ENCODE peak calls at places on chromosomes 6 and 20, in ten cellular contexts. One of them, this sample, is unnamed. For H3K27me3, the result is how much of the 10 kb centered on the place peaks cover.

GRCh38 chr20:51358032-51358724 is 184.3 kb downstream of the NFATC2 start:
- DNase-seq in DND-41: no peak
- DNase-seq in AG04450: no peak
- DNase-seq in adrenal gland: no peak
- DNase-seq in testis: no peak
- DNase-seq in GM23338: no peak
- DNase-seq in body of pancreas: no peak
- DNase-seq in neuronal stem cell: no peak
- DNase-seq in CD8-positive, alpha-beta memory T cell: no peak
- DNase-seq in pancreas: no peak
- DNase-seq in this sample: no peak

GRCh38 chr6:82396964-82397761 is 33.5 kb downstream of the TPBG start:
- DNase-seq in DND-41: no peak
- DNase-seq in CD8-positive, alpha-beta memory T cell: no peak
- DNase-seq in neuronal stem cell: no peak
- DNase-seq in AG04450: peak
- DNase-seq in adrenal gland: no peak
- DNase-seq in body of pancreas: no peak
- DNase-seq in pancreas: no peak
- DNase-seq in GM23338: no peak
- DNase-seq in testis: no peak
- DNase-seq in this sample: no peak

GRCh38 chr6:109722564-109723254 is 31.6 kb downstream of the FIG4 start:
- DNase-seq in DND-41: no peak
- DNase-seq in adrenal gland: no peak
- DNase-seq in pancreas: no peak
- DNase-seq in AG04450: no peak
- DNase-seq in CD8-positive, alpha-beta memory T cell: no peak
- DNase-seq in GM23338: no peak
- DNase-seq in body of pancreas: no peak
- DNase-seq in testis: no peak
- DNase-seq in neuronal stem cell: no peak
- DNase-seq in this sample: no peak

GRCh38 chr6:139882234-139882633 is 507.8 kb upstream of the CITED2 start:
- DNase-seq in AG04450: no peak
- DNase-seq in CD8-positive, alpha-beta memory T cell: no peak
- DNase-seq in DND-41: no peak
- DNase-seq in neuronal stem cell: no peak
- DNase-seq in GM23338: peak
- DNase-seq in body of pancreas: no peak
- DNase-seq in testis: peak
- DNase-seq in pancreas: no peak
- DNase-seq in adrenal gland: peak
- DNase-seq in this sample: peak

GRCh38 chr6:151535476-151536279 is 41.9 kb downstream of the CCDC170 start:
- DNase-seq in CD8-positive, alpha-beta memory T cell: no peak
- DNase-seq in pancreas: no peak
- DNase-seq in adrenal gland: no peak
- DNase-seq in AG04450: no peak
- DNase-seq in testis: no peak
- DNase-seq in neuronal stem cell: no peak
- DNase-seq in GM23338: no peak
- DNase-seq in DND-41: no peak
- DNase-seq in body of pancreas: no peak
- DNase-seq in this sample: no peak

GRCh38 chr6:34592208-34592952 is 36.3 kb upstream of the SPDEF start:
- DNase-seq in body of pancreas: no peak
- DNase-seq in pancreas: no peak
- DNase-seq in CD8-positive, alpha-beta memory T cell: no peak
- DNase-seq in testis: no peak
- DNase-seq in GM23338: no peak
- DNase-seq in DND-41: no peak
- DNase-seq in AG04450: no peak
- DNase-seq in neuronal stem cell: no peak
- DNase-seq in adrenal gland: no peak
- DNase-seq in this sample: no peak

GRCh38 chr6:43669050-43669921 is 18.3 kb downstream of the MRPS18A start:
- DNase-seq in body of pancreas: peak
- DNase-seq in DND-41: no peak
- DNase-seq in pancreas: no peak
- DNase-seq in adrenal gland: peak
- DNase-seq in CD8-positive, alpha-beta memory T cell: no peak
- DNase-seq in AG04450: no peak
- DNase-seq in testis: peak
- DNase-seq in neuronal stem cell: no peak
- DNase-seq in GM23338: peak
- DNase-seq in this sample: peak

GRCh38 chr6:11161031-11161966 is 49.8 kb upstream of the ERVFRD-1 start:
- DNase-seq in AG04450: no peak
- DNase-seq in DND-41: no peak
- DNase-seq in neuronal stem cell: no peak
- DNase-seq in adrenal gland: no peak
- DNase-seq in testis: no peak
- DNase-seq in pancreas: no peak
- DNase-seq in body of pancreas: no peak
- DNase-seq in GM23338: no peak
- DNase-seq in CD8-positive, alpha-beta memory T cell: no peak
- DNase-seq in this sample: no peak

GRCh38 chr20:61730631-61731362 is 334.9 kb downstream of the TAF4 start:
- DNase-seq in body of pancreas: no peak
- DNase-seq in adrenal gland: no peak
- DNase-seq in AG04450: no peak
- DNase-seq in DND-41: no peak
- DNase-seq in testis: no peak
- DNase-seq in neuronal stem cell: no peak
- DNase-seq in CD8-positive, alpha-beta memory T cell: no peak
- DNase-seq in GM23338: no peak
- DNase-seq in pancreas: no peak
- DNase-seq in this sample: no peak

GRCh38 chr6:152004896-152005295 is 197.4 kb downstream of the ESR1 start:
- DNase-seq in GM23338: no peak
- DNase-seq in neuronal stem cell: no peak
- DNase-seq in CD8-positive, alpha-beta memory T cell: no peak
- DNase-seq in pancreas: no peak
- DNase-seq in testis: no peak
- DNase-seq in body of pancreas: no peak
- DNase-seq in adrenal gland: no peak
- DNase-seq in DND-41: no peak
- DNase-seq in AG04450: no peak
- DNase-seq in this sample: no peak

GRCh38 chr6:22399693-22400092 is 102.9 kb upstream of the PRL start:
- DNase-seq in GM23338: no peak
- DNase-seq in AG04450: no peak
- DNase-seq in DND-41: no peak
- DNase-seq in adrenal gland: no peak
- DNase-seq in neuronal stem cell: no peak
- DNase-seq in pancreas: no peak
- DNase-seq in CD8-positive, alpha-beta memory T cell: no peak
- DNase-seq in testis: no peak
- DNase-seq in body of pancreas: no peak
- DNase-seq in this sample: no peak

GRCh38 chr20:49595811-49596545 is 28.0 kb upstream of the PTGIS start:
- DNase-seq in pancreas: no peak
- DNase-seq in DND-41: peak
- DNase-seq in adrenal gland: no peak
- DNase-seq in CD8-positive, alpha-beta memory T cell: peak
- DNase-seq in AG04450: no peak
- DNase-seq in GM23338: no peak
- DNase-seq in testis: no peak
- DNase-seq in body of pancreas: no peak
- DNase-seq in neuronal stem cell: no peak
- DNase-seq in this sample: no peak

GRCh38 chr6:149082320-149082719 is 235.2 kb upstream of the TAB2 start:
- DNase-seq in pancreas: peak
- DNase-seq in CD8-positive, alpha-beta memory T cell: peak
- DNase-seq in testis: peak
- DNase-seq in DND-41: peak
- DNase-seq in GM23338: peak
- DNase-seq in AG04450: no peak
- DNase-seq in adrenal gland: peak
- DNase-seq in neuronal stem cell: peak
- DNase-seq in body of pancreas: peak
- DNase-seq in this sample: peak

DNA sequence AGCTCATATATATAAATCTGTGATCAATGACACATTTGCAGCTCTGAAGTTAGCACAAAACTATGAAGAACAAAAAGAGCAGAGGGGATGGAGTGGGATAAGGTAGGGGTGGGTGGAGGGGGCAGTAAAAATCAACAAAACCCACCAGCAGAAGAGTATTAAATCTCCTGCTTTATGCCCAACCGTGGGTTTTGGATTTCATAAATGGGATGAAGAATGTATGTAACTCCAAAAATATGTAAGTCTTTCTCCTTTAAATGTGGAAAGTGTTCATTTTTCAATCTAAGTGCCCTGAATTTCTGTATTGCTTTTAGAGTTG is 480.3 kb upstream of the MARCKS start:
- DNase-seq in AG04450: no peak
- DNase-seq in CD8-positive, alpha-beta memory T cell: no peak
- DNase-seq in body of pancreas: no peak
- DNase-seq in DND-41: no peak
- DNase-seq in adrenal gland: no peak
- DNase-seq in pancreas: no peak
- DNase-seq in GM23338: no peak
- DNase-seq in neuronal stem cell: no peak
- DNase-seq in testis: no peak
- DNase-seq in this sample: no peak
- H3K27me3 ChIP-seq in AG04450: under half
- H3K27me3 ChIP-seq in CD8-positive, alpha-beta memory T cell: under half
- H3K27me3 ChIP-seq in body of pancreas: under half
- H3K27me3 ChIP-seq in DND-41: under half
- H3K27me3 ChIP-seq in adrenal gland: under half
- H3K27me3 ChIP-seq in pancreas: under half
- H3K27me3 ChIP-seq in GM23338: under half
- H3K27me3 ChIP-seq in neuronal stem cell: under half
- H3K27me3 ChIP-seq in testis: under half
- H3K27me3 ChIP-seq in this sample: under half

GRCh38 chr6:136103101-136103688 is 146.9 kb downstream of the MTFR2 start:
- DNase-seq in adrenal gland: peak
- DNase-seq in CD8-positive, alpha-beta memory T cell: no peak
- DNase-seq in DND-41: no peak
- DNase-seq in body of pancreas: no peak
- DNase-seq in neuronal stem cell: no peak
- DNase-seq in pancreas: no peak
- DNase-seq in AG04450: peak
- DNase-seq in testis: no peak
- DNase-seq in GM23338: peak
- DNase-seq in this sample: peak
- H3K27me3 ChIP-seq in adrenal gland: under half
- H3K27me3 ChIP-seq in CD8-positive, alpha-beta memory T cell: under half
- H3K27me3 ChIP-seq in DND-41: under half
- H3K27me3 ChIP-seq in body of pancreas: under half
- H3K27me3 ChIP-seq in neuronal stem cell: under half
- H3K27me3 ChIP-seq in pancreas: under half
- H3K27me3 ChIP-seq in AG04450: under half
- H3K27me3 ChIP-seq in testis: under half
- H3K27me3 ChIP-seq in GM23338: half or more
- H3K27me3 ChIP-seq in this sample: under half

GRCh38 chr20:2773812-2774211 is 26.6 kb downstream of the CPXM1 start:
- DNase-seq in pancreas: no peak
- DNase-seq in DND-41: no peak
- DNase-seq in GM23338: no peak
- DNase-seq in testis: no peak
- DNase-seq in CD8-positive, alpha-beta memory T cell: no peak
- DNase-seq in adrenal gland: no peak
- DNase-seq in body of pancreas: no peak
- DNase-seq in neuronal stem cell: no peak
- DNase-seq in AG04450: no peak
- DNase-seq in this sample: no peak

GRCh38 chr20:2763186-2763585 is 37.2 kb downstream of the CPXM1 start:
- DNase-seq in body of pancreas: no peak
- DNase-seq in GM23338: no peak
- DNase-seq in CD8-positive, alpha-beta memory T cell: no peak
- DNase-seq in adrenal gland: no peak
- DNase-seq in DND-41: no peak
- DNase-seq in testis: no peak
- DNase-seq in AG04450: no peak
- DNase-seq in neuronal stem cell: no peak
- DNase-seq in pancreas: no peak
- DNase-seq in this sample: no peak

GRCh38 chr20:2767768-2768631 is 32.4 kb downstream of the CPXM1 start:
- DNase-seq in GM23338: no peak
- DNase-seq in body of pancreas: peak
- DNase-seq in AG04450: no peak
- DNase-seq in neuronal stem cell: no peak
- DNase-seq in CD8-positive, alpha-beta memory T cell: no peak
- DNase-seq in DND-41: no peak
- DNase-seq in pancreas: peak
- DNase-seq in testis: no peak
- DNase-seq in adrenal gland: no peak
- DNase-seq in this sample: no peak

GRCh38 chr20:2771631-2772080 is 28.8 kb downstream of the CPXM1 start:
- DNase-seq in adrenal gland: no peak
- DNase-seq in CD8-positive, alpha-beta memory T cell: no peak
- DNase-seq in GM23338: peak
- DNase-seq in neuronal stem cell: no peak
- DNase-seq in DND-41: no peak
- DNase-seq in testis: no peak
- DNase-seq in pancreas: no peak
- DNase-seq in AG04450: no peak
- DNase-seq in body of pancreas: no peak
- DNase-seq in this sample: peak

GRCh38 chr20:2768632-2769015 is 31.8 kb downstream of the CPXM1 start:
- DNase-seq in pancreas: no peak
- DNase-seq in body of pancreas: no peak
- DNase-seq in GM23338: no peak
- DNase-seq in testis: no peak
- DNase-seq in adrenal gland: no peak
- DNase-seq in DND-41: no peak
- DNase-seq in CD8-positive, alpha-beta memory T cell: no peak
- DNase-seq in neuronal stem cell: no peak
- DNase-seq in AG04450: no peak
- DNase-seq in this sample: no peak
- H3K27me3 ChIP-seq in pancreas: under half
- H3K27me3 ChIP-seq in body of pancreas: under half
- H3K27me3 ChIP-seq in GM23338: under half
- H3K27me3 ChIP-seq in testis: under half
- H3K27me3 ChIP-seq in adrenal gland: under half
- H3K27me3 ChIP-seq in DND-41: under half
- H3K27me3 ChIP-seq in CD8-positive, alpha-beta memory T cell: under half
- H3K27me3 ChIP-seq in neuronal stem cell: under half
- H3K27me3 ChIP-seq in AG04450: under half
- H3K27me3 ChIP-seq in this sample: under half

GRCh38 chr6:4028051-4028450 is 50.9 kb downstream of the FAM217A start:
- DNase-seq in body of pancreas: no peak
- DNase-seq in AG04450: no peak
- DNase-seq in DND-41: no peak
- DNase-seq in neuronal stem cell: no peak
- DNase-seq in adrenal gland: no peak
- DNase-seq in testis: no peak
- DNase-seq in pancreas: no peak
- DNase-seq in CD8-positive, alpha-beta memory T cell: no peak
- DNase-seq in GM23338: no peak
- DNase-seq in this sample: no peak
- H3K27me3 ChIP-seq in body of pancreas: under half
- H3K27me3 ChIP-seq in AG04450: under half
- H3K27me3 ChIP-seq in DND-41: under half
- H3K27me3 ChIP-seq in neuronal stem cell: under half
- H3K27me3 ChIP-seq in adrenal gland: under half
- H3K27me3 ChIP-seq in testis: under half
- H3K27me3 ChIP-seq in pancreas: under half
- H3K27me3 ChIP-seq in CD8-positive, alpha-beta memory T cell: under half
- H3K27me3 ChIP-seq in GM23338: under half
- H3K27me3 ChIP-seq in this sample: under half

GRCh38 chr20:58593880-58594473 is 57.1 kb upstream of the STX16 start:
- DNase-seq in body of pancreas: no peak
- DNase-seq in testis: no peak
- DNase-seq in adrenal gland: no peak
- DNase-seq in pancreas: no peak
- DNase-seq in neuronal stem cell: no peak
- DNase-seq in CD8-positive, alpha-beta memory T cell: no peak
- DNase-seq in GM23338: no peak
- DNase-seq in DND-41: no peak
- DNase-seq in AG04450: no peak
- DNase-seq in this sample: no peak
- H3K27me3 ChIP-seq in body of pancreas: under half
- H3K27me3 ChIP-seq in testis: under half
- H3K27me3 ChIP-seq in adrenal gland: under half
- H3K27me3 ChIP-seq in pancreas: under half
- H3K27me3 ChIP-seq in neuronal stem cell: half or more
- H3K27me3 ChIP-seq in CD8-positive, alpha-beta memory T cell: under half
- H3K27me3 ChIP-seq in GM23338: under half
- H3K27me3 ChIP-seq in DND-41: under half
- H3K27me3 ChIP-seq in AG04450: under half
- H3K27me3 ChIP-seq in this sample: under half